ENCODE peak calls at places on chromosomes 4 and X, in seven cellular contexts. One of them, this sample, is unnamed.

GRCh38 chrX:107565916-107566602 is 62.3 kb upstream of the PRPS1 start:
- DNase-seq in H1: no peak
- DNase-seq in mesenchymal stem cell: peak; percentile 79
- DNase-seq in H9: peak; percentile 86
- DNase-seq in neuronal stem cell: peak; percentile 54
- DNase-seq in trophoblast cell: no peak
- DNase-seq in IMR-90: peak; percentile 70
- DNase-seq in this sample: peak; percentile 85

GRCh38 chrX:18674417-18674787 is 2.5 kb upstream of the RS1 start:
- DNase-seq in IMR-90: no peak
- DNase-seq in mesenchymal stem cell: peak; percentile 3
- DNase-seq in trophoblast cell: no peak
- DNase-seq in H9: peak; percentile 46
- DNase-seq in neuronal stem cell: peak; percentile 5
- DNase-seq in H1: peak; percentile 53
- DNase-seq in this sample: no peak

GRCh38 chr4:158538176-158538575 is 16.5 kb downstream of the RXFP1 start:
- DNase-seq in trophoblast cell: peak; percentile 31
- DNase-seq in neuronal stem cell: no peak
- DNase-seq in mesenchymal stem cell: peak; percentile 2
- DNase-seq in H1: no peak
- DNase-seq in H9: no peak
- DNase-seq in IMR-90: peak; percentile 53
- DNase-seq in this sample: peak; percentile 21

GRCh38 chr4:108010167-108010566 is 20.5 kb downstream of the HADH start:
- DNase-seq in trophoblast cell: no peak
- DNase-seq in mesenchymal stem cell: peak; percentile 67
- DNase-seq in neuronal stem cell: no peak
- DNase-seq in H1: no peak
- DNase-seq in H9: no peak
- DNase-seq in IMR-90: peak; percentile 89
- DNase-seq in this sample: no peak

GRCh38 chr4:67875011-67875410 is 8.8 kb downstream of the TMPRSS11D start:
- DNase-seq in IMR-90: no peak
- DNase-seq in mesenchymal stem cell: no peak
- DNase-seq in neuronal stem cell: no peak
- DNase-seq in H9: no peak
- DNase-seq in trophoblast cell: peak; percentile 40
- DNase-seq in H1: no peak
- DNase-seq in this sample: no peak

GRCh38 chr4:25107827-25108516 is 52.3 kb downstream of the SEPSECS start:
- DNase-seq in H1: no peak
- DNase-seq in IMR-90: no peak
- DNase-seq in trophoblast cell: no peak
- DNase-seq in H9: peak; percentile 14
- DNase-seq in neuronal stem cell: no peak
- DNase-seq in mesenchymal stem cell: no peak
- DNase-seq in this sample: no peak

GRCh38 chr4:47839259-47839658 is 1.4 kb upstream of the CORIN start:
- DNase-seq in H9: no peak
- DNase-seq in mesenchymal stem cell: peak; percentile 49
- DNase-seq in IMR-90: peak; percentile 62
- DNase-seq in trophoblast cell: peak; percentile 45
- DNase-seq in neuronal stem cell: no peak
- DNase-seq in H1: no peak
- DNase-seq in this sample: peak; percentile 45

GRCh38 chr4:23062188-23062587 is 369.5 kb downstream of the GBA3 start:
- DNase-seq in trophoblast cell: no peak
- DNase-seq in neuronal stem cell: no peak
- DNase-seq in mesenchymal stem cell: no peak
- DNase-seq in H9: no peak
- DNase-seq in H1: no peak
- DNase-seq in IMR-90: no peak
- DNase-seq in this sample: no peak

GRCh38 chr4:108213723-108214122 is 45.0 kb upstream of the LEF1 start:
- DNase-seq in IMR-90: no peak
- DNase-seq in H9: no peak
- DNase-seq in neuronal stem cell: no peak
- DNase-seq in H1: no peak
- DNase-seq in mesenchymal stem cell: no peak
- DNase-seq in trophoblast cell: no peak
- DNase-seq in this sample: no peak

GRCh38 chr4:151356510-151356909 is 31.1 kb upstream of the SH3D19 start:
- DNase-seq in H9: no peak
- DNase-seq in neuronal stem cell: no peak
- DNase-seq in trophoblast cell: no peak
- DNase-seq in mesenchymal stem cell: peak; percentile 40
- DNase-seq in H1: no peak
- DNase-seq in IMR-90: peak; percentile 18
- DNase-seq in this sample: no peak

GRCh38 chrX:34716322-34716721 is 59.2 kb upstream of the TMEM47 start:
- DNase-seq in trophoblast cell: no peak
- DNase-seq in mesenchymal stem cell: no peak
- DNase-seq in H1: no peak
- DNase-seq in IMR-90: peak; percentile 11
- DNase-seq in H9: no peak
- DNase-seq in neuronal stem cell: no peak
- DNase-seq in this sample: no peak

GRCh38 chr4:89056953-89057398 is at the start of gene FAM13A:
- DNase-seq in trophoblast cell: peak; percentile 74
- DNase-seq in mesenchymal stem cell: peak; percentile 95
- DNase-seq in neuronal stem cell: peak; percentile 80
- DNase-seq in IMR-90: peak; percentile 97
- DNase-seq in H1: peak; percentile 60
- DNase-seq in H9: peak; percentile 89
- DNase-seq in this sample: peak; percentile 98

GRCh38 chr4:169270810-169271691 is at the start of gene SH3RF1:
- DNase-seq in mesenchymal stem cell: peak; percentile 90
- DNase-seq in H1: peak; percentile 83
- DNase-seq in IMR-90: peak; percentile 82
- DNase-seq in neuronal stem cell: peak; percentile 76
- DNase-seq in H9: peak; percentile 69
- DNase-seq in trophoblast cell: peak; percentile 78
- DNase-seq in this sample: peak; percentile 84

GRCh38 chr4:52640808-52641595 is 18.1 kb downstream of the USP46 start:
- DNase-seq in H1: no peak
- DNase-seq in mesenchymal stem cell: no peak
- DNase-seq in neuronal stem cell: no peak
- DNase-seq in trophoblast cell: peak; percentile 73
- DNase-seq in H9: no peak
- DNase-seq in IMR-90: peak; percentile 70
- DNase-seq in this sample: no peak

DNA sequence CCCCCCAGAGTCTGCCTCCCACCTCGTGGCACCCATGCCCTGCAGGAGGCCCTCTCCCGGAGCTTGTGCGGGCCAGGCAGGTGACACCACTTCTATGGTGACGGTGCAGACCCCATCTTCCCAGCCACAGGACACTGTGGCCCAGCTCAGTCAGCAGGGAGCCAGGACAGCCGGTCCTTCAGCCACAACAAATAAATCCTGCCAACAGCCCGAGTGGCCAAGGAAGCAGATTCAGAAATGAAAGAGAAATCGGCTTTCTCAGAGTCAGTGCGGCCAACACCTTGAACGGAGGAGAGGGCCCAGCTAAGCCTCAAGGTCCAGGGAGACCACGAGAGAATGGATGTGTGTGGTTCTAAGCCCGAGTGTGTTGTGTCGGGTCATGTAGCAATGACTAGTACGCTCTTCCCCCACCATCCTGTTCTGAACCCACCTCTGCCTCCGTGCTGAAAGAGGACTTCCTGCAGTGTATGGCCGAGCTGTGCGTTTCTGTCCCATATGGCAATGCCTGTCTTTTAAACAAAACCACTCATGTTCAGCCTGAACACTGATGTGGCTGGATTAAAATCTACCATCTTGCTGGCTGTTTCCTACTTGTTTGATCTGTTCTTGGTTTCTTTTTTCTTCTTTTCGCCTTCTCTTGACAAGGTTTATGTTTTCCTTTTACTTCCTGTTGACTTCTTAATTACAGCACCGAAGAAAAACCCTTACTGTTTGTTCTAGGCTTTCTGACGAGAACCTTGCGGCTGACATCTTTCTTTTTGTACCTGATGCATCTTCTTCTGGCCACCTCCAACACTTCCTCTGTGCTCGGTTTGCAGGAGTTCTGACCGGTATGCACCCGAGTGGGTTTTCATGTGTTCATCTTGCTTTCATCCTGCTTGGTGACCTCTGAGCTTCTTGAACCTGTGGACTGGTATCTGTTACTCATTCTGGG is 53.1 kb downstream of the GAK start:
- DNase-seq in IMR-90: no peak
- DNase-seq in H1: no peak
- DNase-seq in mesenchymal stem cell: no peak
- DNase-seq in trophoblast cell: no peak
- DNase-seq in H9: no peak
- DNase-seq in neuronal stem cell: no peak
- DNase-seq in this sample: no peak
- H3K18ac ChIP-seq in IMR-90: no peak overlapping the region
- H3K18ac ChIP-seq in H1: no peak overlapping the region
- H3K18ac ChIP-seq in mesenchymal stem cell: no peak overlapping the region
- H3K18ac ChIP-seq in trophoblast cell: no peak overlapping the region
- H3K18ac ChIP-seq in H9: no peak overlapping the region
- H3K18ac ChIP-seq in neuronal stem cell: no peak overlapping the region
- H3K18ac ChIP-seq in this sample: no peak overlapping the region

DNA sequence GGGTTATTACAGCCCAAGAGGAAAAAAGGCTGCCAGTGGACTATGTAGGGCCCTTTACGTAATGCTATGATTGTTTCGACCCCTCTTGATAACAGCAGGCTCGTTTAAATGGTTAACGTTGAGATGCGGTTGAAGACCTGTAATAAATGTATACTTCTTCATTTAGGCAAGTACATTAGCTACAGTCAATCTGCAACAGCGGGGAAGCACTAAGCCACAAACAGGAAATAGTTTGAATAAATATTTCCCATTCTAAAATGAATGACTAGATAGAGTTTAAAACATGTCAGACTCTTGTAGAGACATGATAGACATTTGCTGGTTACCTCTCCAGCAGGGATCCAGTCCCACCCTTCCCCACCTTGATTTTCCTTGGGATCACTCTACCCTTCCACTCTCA is 38.1 kb upstream of the STIM2 start:
- DNase-seq in trophoblast cell: no peak
- DNase-seq in H9: no peak
- DNase-seq in neuronal stem cell: no peak
- DNase-seq in IMR-90: no peak
- DNase-seq in mesenchymal stem cell: no peak
- DNase-seq in H1: no peak
- DNase-seq in this sample: no peak
- H3K4me1 ChIP-seq in trophoblast cell: no peaks in the 10 kb centered on the region
- H3K4me1 ChIP-seq in H9: peaks cover 6% of the 10 kb centered on the region
- H3K4me1 ChIP-seq in neuronal stem cell: no peaks in the 10 kb centered on the region
- H3K4me1 ChIP-seq in IMR-90: no peaks in the 10 kb centered on the region
- H3K4me1 ChIP-seq in mesenchymal stem cell: peaks cover 4% of the 10 kb centered on the region
- H3K4me1 ChIP-seq in H1: peaks cover 5% of the 10 kb centered on the region
- H3K4me1 ChIP-seq in this sample: peaks cover 4% of the 10 kb centered on the region

GRCh38 chr4:171101845-171102244 is 711.4 kb upstream of the GALNTL6 start:
- DNase-seq in trophoblast cell: no peak
- DNase-seq in neuronal stem cell: no peak
- DNase-seq in IMR-90: no peak
- DNase-seq in H1: no peak
- DNase-seq in H9: no peak
- DNase-seq in mesenchymal stem cell: no peak
- DNase-seq in this sample: peak; percentile 6
- H3K18ac ChIP-seq in trophoblast cell: no peak overlapping the region
- H3K18ac ChIP-seq in neuronal stem cell: no peak overlapping the region
- H3K18ac ChIP-seq in IMR-90: no peak overlapping the region
- H3K18ac ChIP-seq in H1: no peak overlapping the region
- H3K18ac ChIP-seq in H9: no peak overlapping the region
- H3K18ac ChIP-seq in mesenchymal stem cell: no peak overlapping the region
- H3K18ac ChIP-seq in this sample: no peak overlapping the region

GRCh38 chr4:13515268-13515667 is 29.0 kb downstream of the NKX3-2 start:
- DNase-seq in trophoblast cell: no peak
- DNase-seq in H9: no peak
- DNase-seq in mesenchymal stem cell: no peak
- DNase-seq in H1: no peak
- DNase-seq in IMR-90: no peak
- DNase-seq in neuronal stem cell: no peak
- DNase-seq in this sample: no peak
- H3K4me1 ChIP-seq in trophoblast cell: no peaks in the 10 kb centered on the region
- H3K4me1 ChIP-seq in H9: peaks cover 3% of the 10 kb centered on the region
- H3K4me1 ChIP-seq in mesenchymal stem cell: no peaks in the 10 kb centered on the region
- H3K4me1 ChIP-seq in H1: peaks cover 3% of the 10 kb centered on the region
- H3K4me1 ChIP-seq in IMR-90: no peaks in the 10 kb centered on the region
- H3K4me1 ChIP-seq in neuronal stem cell: no peaks in the 10 kb centered on the region
- H3K4me1 ChIP-seq in this sample: no peaks in the 10 kb centered on the region

GRCh38 chr4:74096265-74096980 is 2.6 kb downstream of the CXCL2 start:
- DNase-seq in mesenchymal stem cell: peak; percentile 70
- DNase-seq in H9: no peak
- DNase-seq in H1: no peak
- DNase-seq in IMR-90: no peak
- DNase-seq in trophoblast cell: no peak
- DNase-seq in neuronal stem cell: no peak
- DNase-seq in this sample: no peak
- H3K18ac ChIP-seq in mesenchymal stem cell: no peak overlapping the region
- H3K18ac ChIP-seq in H9: no peak overlapping the region
- H3K18ac ChIP-seq in H1: no peak overlapping the region
- H3K18ac ChIP-seq in IMR-90: no peak overlapping the region
- H3K18ac ChIP-seq in trophoblast cell: no peak overlapping the region
- H3K18ac ChIP-seq in neuronal stem cell: no peak overlapping the region
- H3K18ac ChIP-seq in this sample: no peak overlapping the region

DNA sequence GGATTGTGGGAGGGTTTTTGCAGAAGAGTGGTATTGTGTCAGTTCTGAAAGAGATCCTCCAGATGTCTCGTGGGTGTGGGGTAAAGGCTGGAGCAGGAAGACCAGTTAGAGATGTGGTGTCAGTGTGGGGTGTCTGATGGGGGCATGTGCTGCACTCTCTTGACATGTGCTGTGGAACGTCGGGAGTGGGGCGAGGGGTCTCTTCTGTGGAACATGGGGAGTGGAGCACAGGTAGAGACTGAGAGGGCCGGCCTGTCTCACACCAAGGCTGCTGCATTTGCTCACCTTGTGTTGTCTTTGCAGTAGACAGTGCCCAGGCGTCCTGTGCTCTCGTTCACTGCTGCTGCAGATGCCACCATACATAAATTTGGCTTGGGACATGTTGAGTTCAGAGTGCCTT is 37.6 kb downstream of the FAM193A start:
- DNase-seq in H9: no peak
- DNase-seq in neuronal stem cell: no peak
- DNase-seq in H1: no peak
- DNase-seq in trophoblast cell: no peak
- DNase-seq in mesenchymal stem cell: no peak
- DNase-seq in IMR-90: no peak
- DNase-seq in this sample: no peak
- H3K4me1 ChIP-seq in H9: no peaks in the 10 kb centered on the region
- H3K4me1 ChIP-seq in neuronal stem cell: no peaks in the 10 kb centered on the region
- H3K4me1 ChIP-seq in H1: peaks cover 5% of the 10 kb centered on the region
- H3K4me1 ChIP-seq in trophoblast cell: no peaks in the 10 kb centered on the region
- H3K4me1 ChIP-seq in mesenchymal stem cell: peaks cover 11% of the 10 kb centered on the region
- H3K4me1 ChIP-seq in IMR-90: peaks cover 3% of the 10 kb centered on the region
- H3K4me1 ChIP-seq in this sample: peaks cover 5% of the 10 kb centered on the region

GRCh38 chrX:15869695-15870094 is 15.1 kb upstream of the AP1S2 start:
- DNase-seq in IMR-90: no peak
- DNase-seq in H1: no peak
- DNase-seq in neuronal stem cell: no peak
- DNase-seq in mesenchymal stem cell: no peak
- DNase-seq in H9: no peak
- DNase-seq in trophoblast cell: no peak
- DNase-seq in this sample: no peak
- H3K18ac ChIP-seq in IMR-90: no peak overlapping the region
- H3K18ac ChIP-seq in H1: no peak overlapping the region
- H3K18ac ChIP-seq in neuronal stem cell: no peak overlapping the region
- H3K18ac ChIP-seq in mesenchymal stem cell: no peak overlapping the region
- H3K18ac ChIP-seq in H9: no peak overlapping the region
- H3K18ac ChIP-seq in trophoblast cell: no peak overlapping the region
- H3K18ac ChIP-seq in this sample: no peak overlapping the region